ENCODE peak calls at places on chromosomes 6 and 20, in seven cellular contexts. D is GM23338, S is neural crest cell, B is endodermal cell, K is A549, F is K562, G is GM13977. M is an unnamed sample.

GRCh38 chr6:39056681-39057080 is 8.1 kb downstream of the GLP1R start:
- DNase-seq in D (no peak), S (no peak), B (no peak), K (no peak), F (no peak), G (no peak), M (no peak)

GRCh38 chr6:120671519-120671918 is 662.8 kb downstream of the TBC1D32 start:
- DNase-seq in D (peak), S (no peak), B (peak), K (no peak), F (no peak), G (no peak), M (no peak)

GRCh38 chr20:61879694-61880093 is 186.0 kb downstream of the TAF4 start:
- DNase-seq in D (no peak), S (no peak), B (no peak), K (no peak), F (no peak), G (no peak), M (no peak)

GRCh38 chr20:20083796-20084195 is 31.5 kb downstream of the CFAP61 start:
- DNase-seq in D (peak), S (no peak), B (no peak), K (peak), F (peak), G (peak), M (peak)

GRCh38 chr6:129954749-129955431 is 63.5 kb upstream of the L3MBTL3 start:
- DNase-seq in D (no peak), S (no peak), B (peak), K (no peak), F (no peak), G (no peak), M (no peak)

GRCh38 chr6:29465279-29465678 is 8.3 kb downstream of the OR2H1 start:
- DNase-seq in D (no peak), S (no peak), B (no peak), K (no peak), F (no peak), G (no peak), M (no peak)

GRCh38 chr20:52783769-52784168 is 188.4 kb upstream of the TSHZ2 start:
- DNase-seq in D (peak), S (no peak), B (peak), K (no peak), F (peak), G (no peak), M (no peak)

GRCh38 chr20:14959506-14960493 is 622.4 kb upstream of the FLRT3 start:
- DNase-seq in D (no peak), S (no peak), B (no peak), K (no peak), F (no peak), G (no peak), M (no peak)

GRCh38 chr6:129312865-129313264 is 397.1 kb downstream of the ARHGAP18 start:
- DNase-seq in D (no peak), S (no peak), B (no peak), K (peak), F (no peak), G (no peak), M (no peak)

GRCh38 chr6:43070028-43070632 is 6.0 kb upstream of the PTK7 start:
- DNase-seq in D (peak), S (no peak), B (peak), K (peak), F (peak), G (peak), M (peak)

GRCh38 chr6:3389390-3390167 is 67.3 kb downstream of the SLC22A23 start:
- DNase-seq in D (no peak), S (no peak), B (no peak), K (no peak), F (no peak), G (no peak), M (no peak)

GRCh38 chr6:162999575-163000285 is 272.0 kb downstream of the PACRG start:
- DNase-seq in D (no peak), S (no peak), B (no peak), K (no peak), F (no peak), G (no peak), M (no peak)

GRCh38 chr6:136524936-136525413 is 25.2 kb downstream of the MAP7 start:
- DNase-seq in D (no peak), S (no peak), B (peak), K (no peak), F (no peak), G (no peak), M (no peak)

GRCh38 chr20:32463642-32464400 is 105.7 kb downstream of the ASXL1 start:
- DNase-seq in D (peak), S (peak), B (no peak), K (no peak), F (no peak), G (no peak), M (no peak)

GRCh38 chr6:168145747-168146596 is 67.0 kb upstream of the FRMD1 start:
- DNase-seq in D (no peak), S (no peak), B (peak), K (no peak), F (no peak), G (no peak), M (no peak)

GRCh38 chr6:136607204-136607931 is 57.1 kb upstream of the MAP7 start:
- DNase-seq in D (no peak), S (no peak), B (no peak), K (no peak), F (no peak), G (no peak), M (no peak)

GRCh38 chr6:55304747-55305146 is 22.5 kb upstream of the GFRAL start:
- DNase-seq in D (no peak), S (no peak), B (no peak), K (no peak), F (no peak), G (no peak), M (no peak)

GRCh38 chr6:73873081-73873480 is 177.1 kb downstream of the CD109 start:
- DNase-seq in D (no peak), S (no peak), B (no peak), K (no peak), F (no peak), G (no peak), M (no peak)

GRCh38 chr6:7921071-7921470 is 10.5 kb upstream of the TXNDC5 start:
- DNase-seq in D (no peak), S (no peak), B (no peak), K (no peak), F (no peak), G (no peak), M (no peak)

GRCh38 chr6:35391240-35391968 is 49.0 kb downstream of the PPARD start:
- DNase-seq in D (no peak), S (no peak), B (no peak), K (no peak), F (no peak), G (no peak), M (no peak)

GRCh38 chr20:64112691-64113443 is 5.5 kb upstream of the NPBWR2 start:
- DNase-seq in D (peak), S (no peak), B (peak), K (no peak), F (no peak), G (no peak), M (no peak)

GRCh38 chr6:151284012-151284411 is 44.2 kb downstream of the AKAP12 start:
- DNase-seq in D (no peak), S (no peak), B (no peak), K (no peak), F (no peak), G (no peak), M (no peak)

GRCh38 chr6:5541751-5542432 is 280.6 kb downstream of the FARS2 start:
- DNase-seq in D (peak), S (no peak), B (peak), K (no peak), F (no peak), G (no peak), M (no peak)

GRCh38 chr6:119110601-119111548 is 32.4 kb upstream of the FAM184A start:
- DNase-seq in D (peak), S (peak), B (peak), K (no peak), F (peak), G (peak), M (peak)

GRCh38 chr20:63089051-63089907 is 82.5 kb upstream of the BHLHE23 start:
- DNase-seq in D (no peak), S (no peak), B (peak), K (no peak), F (no peak), G (no peak), M (no peak)

GRCh38 chr6:64054870-64055269 is 419.3 kb downstream of the PHF3 start:
- DNase-seq in D (no peak), S (no peak), B (no peak), K (no peak), F (no peak), G (no peak), M (no peak)

GRCh38 chr20:19566226-19566960 is 191.7 kb upstream of the RIN2 start:
- DNase-seq in D (no peak), S (no peak), B (no peak), K (no peak), F (no peak), G (no peak), M (no peak)

GRCh38 chr6:166318649-166319600 is 10.7 kb upstream of the PRR18 start:
- DNase-seq in D (no peak), S (no peak), B (peak), K (no peak), F (peak), G (no peak), M (no peak)

GRCh38 chr6:43900560-43901329 is 130.7 kb downstream of the VEGFA start:
- DNase-seq in D (no peak), S (no peak), B (no peak), K (no peak), F (no peak), G (no peak), M (no peak)

GRCh38 chr6:102215425-102215824 is 821.9 kb downstream of the GRIK2 start:
- DNase-seq in D (no peak), S (no peak), B (no peak), K (no peak), F (no peak), G (no peak), M (no peak)

DNA sequence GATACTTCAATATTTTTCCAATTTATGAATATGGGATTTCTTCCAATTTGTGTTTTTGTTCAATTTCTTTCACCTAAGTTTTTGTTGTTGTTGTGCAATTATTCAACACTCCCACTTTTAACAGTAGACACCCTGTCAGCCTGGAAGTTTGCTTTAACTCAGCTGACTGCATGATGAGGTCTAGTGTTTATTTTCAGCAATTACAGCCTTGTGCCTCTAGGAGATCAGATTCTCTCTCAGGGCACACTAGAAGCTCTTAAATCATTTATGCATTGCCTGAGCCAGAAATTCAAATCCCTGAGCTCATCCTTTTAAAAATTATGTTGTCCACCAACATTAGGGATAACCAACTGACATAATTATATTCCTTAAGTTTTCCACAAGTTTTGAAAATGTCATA is 85.7 kb downstream of the MRAP2 start:
- DNase-seq in D (peak), S (no peak), B (no peak), K (no peak), F (no peak), G (no peak), M (no peak)
- TF ChIP-seq CTCF in D (no peak), S (no peak), B (peak), K (no peak), F (no peak), G (no peak), M (no peak)

DNA sequence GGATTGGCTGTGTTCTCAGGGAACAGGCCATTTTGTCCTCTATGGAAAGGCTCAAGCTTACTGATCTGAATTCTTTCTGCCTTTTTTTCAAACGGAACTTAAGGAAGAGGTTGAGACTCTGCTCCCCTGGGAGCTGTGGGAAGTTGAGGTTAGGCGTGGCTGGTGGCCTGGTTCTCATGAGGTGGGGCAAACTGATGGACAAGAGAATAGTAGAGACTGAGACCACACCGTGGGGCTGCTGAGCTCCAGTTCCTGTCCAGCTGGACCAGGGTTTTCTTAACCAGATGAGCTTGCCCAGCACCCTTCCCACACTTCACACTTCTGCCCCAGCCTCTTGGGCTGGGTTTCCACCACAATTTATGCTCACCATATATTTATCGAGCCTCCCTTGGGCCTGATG is 6.1 kb downstream of the AP5S1 start:
- DNase-seq in D (no peak), S (no peak), B (no peak), K (no peak), F (no peak), G (no peak), M (no peak)
- TF ChIP-seq CTCF in D (no peak), S (no peak), B (no peak), K (no peak), F (no peak), G (peak), M (no peak)

DNA sequence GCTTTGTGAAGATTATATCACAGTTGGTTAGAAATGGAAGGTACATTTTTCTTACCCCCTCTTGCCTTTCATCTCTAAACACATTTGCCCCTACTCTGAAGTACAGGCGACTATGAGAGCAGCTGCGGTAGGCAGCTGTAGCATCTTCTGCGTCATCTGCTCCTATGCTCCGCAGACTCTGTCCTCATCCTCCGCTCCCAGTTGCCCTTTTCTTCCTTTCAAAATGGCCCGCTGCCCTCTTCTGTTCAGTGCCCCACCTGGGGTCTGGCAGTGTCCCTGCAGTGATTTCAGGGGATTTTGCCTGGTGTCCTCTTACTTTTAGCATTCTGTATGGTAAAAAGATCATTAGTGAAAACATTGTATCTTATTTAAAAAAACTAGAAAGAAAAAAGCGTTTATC is 47.8 kb upstream of the REV3L start:
- DNase-seq in D (no peak), S (no peak), B (no peak), K (no peak), F (no peak), G (no peak), M (no peak)
- TF ChIP-seq CTCF in D (peak), S (no peak), B (peak), K (no peak), F (no peak), G (no peak), M (no peak)

GRCh38 chr6:32857156-32857891 is 3.3 kb downstream of the PSMB9 start:
- DNase-seq in D (no peak), S (no peak), B (no peak), K (no peak), F (peak), G (no peak), M (no peak)
- TF ChIP-seq CTCF in D (no peak), S (no peak), B (no peak), K (no peak), F (no peak), G (no peak), M (no peak)

DNA sequence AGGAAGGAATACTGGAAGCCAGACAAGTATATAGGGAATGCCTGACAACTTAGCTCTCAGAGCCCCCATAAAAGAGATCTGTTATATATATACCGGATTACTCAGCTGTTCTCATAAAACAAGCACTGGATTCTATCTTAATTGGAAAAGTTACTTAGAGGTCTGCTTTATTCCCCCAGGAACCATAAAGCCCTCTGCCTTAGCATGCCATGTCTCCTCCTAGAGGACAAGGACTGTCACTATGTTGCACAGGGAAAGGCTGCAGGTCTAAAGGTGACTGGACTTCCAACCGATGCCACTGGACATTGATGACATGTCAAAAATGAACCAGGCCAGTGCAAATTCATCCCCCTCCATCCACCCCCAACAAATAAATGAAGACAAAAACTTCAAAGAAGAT is 6.4 kb downstream of the EXOC2 start:
- DNase-seq in D (peak), S (no peak), B (no peak), K (no peak), F (no peak), G (no peak), M (no peak)
- TF ChIP-seq CTCF in D (peak), S (no peak), B (peak), K (no peak), F (peak), G (peak), M (peak)